ENCODE peak calls at places on chromosomes 3 and 15, in five cellular contexts. D is brain microvascular endothelial cell, V is psoas muscle, X is heart right ventricle, H is mucosa of descending colon. W is an unnamed sample.

GRCh38 chr3:15525790-15526189 is 4.3 kb upstream of the COLQ start:
- DNase-seq in D (no peak), V (no peak), X (no peak), H (no peak), W (no peak)

GRCh38 chr15:54820098-54820497 is 376.6 kb downstream of the RSL24D1 start:
- DNase-seq in D (no peak), V (no peak), X (no peak), H (no peak), W (no peak)

GRCh38 chr15:25548600-25548999 is 109.8 kb upstream of the UBE3A start:
- DNase-seq in D (no peak), V (no peak), X (no peak), H (no peak), W (no peak)

GRCh38 chr3:171873561-171873960 is 30.4 kb downstream of the TMEM212 start:
- DNase-seq in D (peak), V (no peak), X (no peak), H (no peak), W (peak)

GRCh38 chr15:69324031-69324430 is 25.3 kb downstream of the PAQR5 start:
- DNase-seq in D (no peak), V (no peak), X (no peak), H (no peak), W (peak)

GRCh38 chr3:49683162-49683561 is 6.1 kb downstream of the MST1 start:
- DNase-seq in D (no peak), V (no peak), X (no peak), H (no peak), W (no peak)

GRCh38 chr3:175818811-175819464 is 959.8 kb downstream of the NAALADL2 start:
- DNase-seq in D (no peak), V (no peak), X (no peak), H (no peak), W (no peak)

GRCh38 chr3:120641696-120642246 is 40.3 kb downstream of the HGD start:
- DNase-seq in D (no peak), V (no peak), X (no peak), H (no peak), W (no peak)

GRCh38 chr3:133361435-133361834 is 38.4 kb upstream of the BFSP2 start:
- DNase-seq in D (no peak), V (no peak), X (no peak), H (no peak), W (no peak)

GRCh38 chr15:20357139-20358065 is 184.2 kb downstream of the GOLGA6L6 start:
- DNase-seq in D (no peak), V (peak), X (peak), H (peak), W (no peak)

GRCh38 chr15:101489633-101490407 is at the start of gene PCSK6:
- DNase-seq in D (no peak), V (peak), X (peak), H (no peak), W (no peak)

GRCh38 chr3:102163039-102163817 is 271.6 kb upstream of the ZPLD1 start:
- DNase-seq in D (peak), V (peak), X (peak), H (no peak), W (peak)

GRCh38 chr3:126985143-126985985 is 2.4 kb downstream of the PLXNA1 start:
- DNase-seq in D (no peak), V (no peak), X (peak), H (no peak), W (no peak)

GRCh38 chr15:49918106-49918505 is 200.9 kb downstream of the ATP8B4 start:
- DNase-seq in D (peak), V (no peak), X (no peak), H (no peak), W (peak)

GRCh38 chr15:81813215-81813614 is 232.6 kb downstream of the MEX3B start:
- DNase-seq in D (no peak), V (no peak), X (no peak), H (no peak), W (no peak)
- TF ChIP-seq CTCF in D (peak), V (no peak), X (no peak), H (no peak), W (peak)

GRCh38 chr3:110414851-110415250 is 656.8 kb upstream of the NECTIN3 start:
- DNase-seq in D (peak), V (no peak), X (no peak), H (no peak), W (peak)

GRCh38 chr3:110419096-110419495 is 652.5 kb upstream of the NECTIN3 start:
- DNase-seq in D (no peak), V (no peak), X (no peak), H (no peak), W (no peak)

GRCh38 chr3:110423276-110423675 is 648.3 kb upstream of the NECTIN3 start:
- DNase-seq in D (no peak), V (no peak), X (no peak), H (no peak), W (no peak)

GRCh38 chr3:110420158-110420641 is 651.4 kb upstream of the NECTIN3 start:
- DNase-seq in D (peak), V (no peak), X (no peak), H (no peak), W (peak)

GRCh38 chr3:110419571-110419970 is 652.0 kb upstream of the NECTIN3 start:
- DNase-seq in D (no peak), V (no peak), X (no peak), H (no peak), W (peak)
- H3K4me3 ChIP-seq in D (no peak), V (no peak), X (no peak), H (no peak), W (no peak)

GRCh38 chr3:114377426-114377825 is 83.6 kb downstream of the TIGIT start:
- DNase-seq in D (no peak), V (no peak), X (no peak), H (no peak), W (peak)

GRCh38 chr3:114376091-114376490 is 82.3 kb downstream of the TIGIT start:
- DNase-seq in D (no peak), V (no peak), X (no peak), H (no peak), W (peak)

GRCh38 chr3:114378760-114379159 is 84.9 kb downstream of the TIGIT start:
- DNase-seq in D (no peak), V (no peak), X (no peak), H (no peak), W (no peak)

GRCh38 chr3:114374433-114374832 is 80.6 kb downstream of the TIGIT start:
- DNase-seq in D (no peak), V (no peak), X (no peak), H (no peak), W (no peak)

GRCh38 chr3:114376516-114376915 is 82.7 kb downstream of the TIGIT start:
- DNase-seq in D (no peak), V (no peak), X (no peak), H (no peak), W (no peak)
- TF ChIP-seq CTCF in D (no peak), V (no peak), X (no peak), H (no peak), W (no peak)

DNA sequence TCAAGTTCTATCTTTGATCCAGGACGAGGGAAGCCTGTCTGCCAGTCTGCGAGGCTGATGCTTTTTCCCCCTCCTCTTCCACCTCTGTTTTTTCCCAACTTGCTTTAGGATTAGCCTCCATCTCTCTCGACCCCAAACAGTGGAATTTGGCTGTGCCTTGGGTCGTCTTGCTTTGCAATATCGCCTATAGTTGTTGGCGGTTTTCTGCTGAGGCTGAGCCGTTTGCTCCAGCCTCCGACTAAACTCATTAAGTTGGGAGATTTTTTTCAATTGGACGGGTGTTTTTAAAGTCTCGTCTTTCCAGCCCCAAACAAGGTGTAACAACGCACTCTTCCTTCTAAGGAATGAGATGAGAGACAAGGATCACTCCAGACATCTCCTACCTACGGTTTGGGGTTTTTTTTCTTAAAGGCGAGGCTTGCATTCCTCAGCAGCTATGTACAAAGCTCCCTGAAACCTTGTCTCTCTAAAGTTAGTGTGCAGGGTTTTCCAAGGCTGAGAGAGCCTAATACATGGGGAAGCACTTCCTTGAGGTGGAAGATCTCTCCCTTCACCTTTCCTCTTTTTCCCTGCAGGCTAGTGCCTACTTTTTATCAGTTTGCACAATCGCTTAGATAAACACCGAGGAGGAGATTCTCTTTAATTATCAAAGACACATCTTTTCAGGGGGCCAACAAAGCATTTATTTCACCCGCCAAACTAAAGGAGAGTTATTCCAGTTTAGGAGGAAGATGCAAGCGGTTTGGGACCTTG is 4.7 kb upstream of the NR2F2 start:
- DNase-seq in D (peak), V (no peak), X (no peak), H (no peak), W (no peak)
- H3K4me3 ChIP-seq in D (peak), V (peak), X (peak), H (no peak), W (peak)

GRCh38 chr15:90933310-90933709 is 961 bp upstream of the HDDC3 start:
- DNase-seq in D (no peak), V (no peak), X (no peak), H (no peak), W (no peak)

GRCh38 chr15:90931737-90932659 is at the start of gene HDDC3:
- DNase-seq in D (peak), V (peak), X (peak), H (peak), W (peak)

GRCh38 chr15:90934256-90934948 is 683 bp upstream of the UNC45A start:
- DNase-seq in D (peak), V (peak), X (peak), H (peak), W (peak)

GRCh38 chr15:90930861-90931629 is 1.3 kb downstream of the HDDC3 start:
- DNase-seq in D (no peak), V (no peak), X (no peak), H (no peak), W (peak)

DNA sequence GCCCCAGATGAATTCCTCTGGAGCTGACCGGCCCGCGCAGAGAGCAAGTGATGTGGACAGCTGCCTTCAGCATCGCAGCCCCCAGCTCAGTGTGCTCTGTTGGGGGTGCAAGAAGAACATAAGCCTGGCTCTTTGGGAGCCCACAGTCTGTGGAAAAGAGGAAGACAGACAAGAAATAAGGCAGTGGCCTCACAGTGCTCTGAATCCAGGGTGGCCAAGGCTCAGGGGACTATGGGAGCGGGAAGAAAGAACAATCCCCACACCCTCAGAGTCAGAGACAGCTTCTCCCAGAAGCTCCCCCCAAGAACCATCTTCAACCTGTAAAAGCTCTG is 277 bp upstream of the HDDC3 start:
- DNase-seq in D (no peak), V (no peak), X (no peak), H (no peak), W (no peak)
- TF ChIP-seq CTCF in D (no peak), V (no peak), X (no peak), H (no peak), W (no peak)

GRCh38 chr3:43316783-43317460 is 30.6 kb downstream of the SNRK start:
- DNase-seq in D (no peak), V (no peak), X (no peak), H (no peak), W (no peak)
- H3K4me3 ChIP-seq in D (no peak), V (no peak), X (no peak), H (no peak), W (no peak)

DNA sequence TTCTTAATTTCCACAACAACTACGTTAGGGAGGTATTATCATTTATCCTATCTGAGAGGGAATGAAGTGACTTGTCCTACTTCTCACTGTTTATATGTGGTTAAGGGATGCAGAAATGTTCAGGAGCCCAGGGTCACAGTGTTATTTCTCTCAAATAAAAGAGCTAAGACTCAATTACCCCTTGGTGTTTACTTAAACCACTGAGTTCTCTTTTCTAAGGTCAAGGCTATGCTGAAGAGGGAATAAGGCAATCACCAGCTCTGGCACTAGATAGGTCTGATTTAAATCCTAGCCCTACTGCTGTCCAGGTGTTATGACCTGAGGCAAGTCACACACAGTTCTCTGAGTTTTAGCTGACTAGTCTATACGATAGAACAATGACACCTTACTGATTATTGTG is 35.7 kb upstream of the BCL6 start:
- DNase-seq in D (no peak), V (no peak), X (no peak), H (no peak), W (no peak)
- TF ChIP-seq CTCF in D (no peak), V (no peak), X (no peak), H (no peak), W (no peak)

GRCh38 chr3:184582583-184582982 is 21.0 kb downstream of the EPHB3 start:
- DNase-seq in D (peak), V (no peak), X (peak), H (peak), W (peak)
- H3K4me3 ChIP-seq in D (peak), V (peak), X (peak), H (no peak), W (peak)

DNA sequence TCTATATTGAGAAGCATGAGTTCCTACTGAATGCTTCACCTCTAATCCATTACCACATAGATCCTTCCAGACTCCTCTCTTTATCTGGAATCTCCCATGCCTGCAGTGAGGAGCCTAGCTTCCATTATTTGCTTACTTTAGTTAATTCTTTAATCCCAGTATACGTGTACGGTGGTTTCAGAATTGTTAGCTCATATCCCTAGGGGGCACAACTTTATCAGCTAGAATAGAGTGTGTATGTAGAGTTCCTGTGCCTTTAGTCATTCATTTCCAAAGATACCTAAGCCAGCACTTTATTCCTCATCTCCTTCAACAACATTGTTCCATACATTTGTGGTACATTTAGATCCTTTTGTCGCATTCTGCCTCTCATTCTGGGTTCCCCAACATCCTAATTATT is 226.0 kb downstream of the TJP1 start:
- DNase-seq in D (peak), V (no peak), X (no peak), H (no peak), W (no peak)
- TF ChIP-seq CTCF in D (no peak), V (no peak), X (no peak), H (no peak), W (no peak)

GRCh38 chr3:124761935-124762334 is 31.7 kb downstream of the UMPS start:
- DNase-seq in D (no peak), V (no peak), X (no peak), H (no peak), W (no peak)

GRCh38 chr3:124762612-124763011 is 32.4 kb downstream of the UMPS start:
- DNase-seq in D (no peak), V (no peak), X (no peak), H (no peak), W (no peak)

GRCh38 chr3:124759666-124760401 is 29.6 kb downstream of the UMPS start:
- DNase-seq in D (no peak), V (no peak), X (no peak), H (no peak), W (no peak)

GRCh38 chr3:124760601-124761000 is 30.3 kb downstream of the UMPS start:
- DNase-seq in D (peak), V (no peak), X (no peak), H (no peak), W (peak)

GRCh38 chr3:124761250-124761796 is 31.1 kb downstream of the UMPS start:
- DNase-seq in D (peak), V (peak), X (peak), H (peak), W (peak)
- H3K4me3 ChIP-seq in D (no peak), V (no peak), X (no peak), H (no peak), W (no peak)